ENCODE peak calls at places on chromosome 1, in five cellular contexts. T is cardiac muscle cell, W is AG04450, O is AG10803, S is body of pancreas. N is an unnamed sample.

GRCh38 chr1:230070321-230071208 is 3.5 kb downstream of the GALNT2 start:
- DNase-seq in W (no peak), S (no peak), O (no peak), T (no peak), N (no peak)

GRCh38 chr1:145944532-145944931 is 13.3 kb downstream of the LIX1L start:
- DNase-seq in O (no peak), W (no peak), T (no peak), S (no peak), N (no peak)

GRCh38 chr1:31872658-31873636 is 57.1 kb upstream of the SPOCD1 start:
- DNase-seq in O (no peak), T (no peak), W (no peak), S (no peak), N (no peak)

GRCh38 chr1:162302246-162302645 is 74.4 kb downstream of the SPATA46 start:
- DNase-seq in T (no peak), O (no peak), S (no peak), W (no peak), N (no peak)

GRCh38 chr1:173507205-173507846 is 30.2 kb downstream of the PRDX6 start:
- DNase-seq in O (peak), T (no peak), S (no peak), W (peak), N (peak)

GRCh38 chr1:116089870-116090269 is 21.3 kb upstream of the MAB21L3 start:
- DNase-seq in S (no peak), O (no peak), T (no peak), W (no peak), N (no peak)

GRCh38 chr1:39332291-39332690 is 127.8 kb downstream of the MACF1 start:
- DNase-seq in S (no peak), O (no peak), T (no peak), W (no peak), N (no peak)

GRCh38 chr1:175708787-175709186 is 34.6 kb downstream of the TNR start:
- DNase-seq in T (no peak), S (peak), O (no peak), W (no peak), N (no peak)

GRCh38 chr1:4675454-4676186 is 21.2 kb downstream of the AJAP1 start:
- DNase-seq in T (no peak), S (no peak), O (no peak), W (no peak), N (no peak)

GRCh38 chr1:6418668-6419396 is 887 bp downstream of the HES2 start:
- DNase-seq in T (no peak), O (no peak), W (no peak), S (no peak), N (no peak)
- H3K4me3 ChIP-seq in T (no peak), O (no peak), W (no peak), S (no peak), N (no peak)

GRCh38 chr1:169821500-169821899 is 26.8 kb upstream of the METTL18 start:
- DNase-seq in S (no peak), W (no peak), T (no peak), O (no peak), N (no peak)
- H3K4me3 ChIP-seq in S (no peak), W (no peak), T (no peak), O (no peak), N (no peak)

DNA sequence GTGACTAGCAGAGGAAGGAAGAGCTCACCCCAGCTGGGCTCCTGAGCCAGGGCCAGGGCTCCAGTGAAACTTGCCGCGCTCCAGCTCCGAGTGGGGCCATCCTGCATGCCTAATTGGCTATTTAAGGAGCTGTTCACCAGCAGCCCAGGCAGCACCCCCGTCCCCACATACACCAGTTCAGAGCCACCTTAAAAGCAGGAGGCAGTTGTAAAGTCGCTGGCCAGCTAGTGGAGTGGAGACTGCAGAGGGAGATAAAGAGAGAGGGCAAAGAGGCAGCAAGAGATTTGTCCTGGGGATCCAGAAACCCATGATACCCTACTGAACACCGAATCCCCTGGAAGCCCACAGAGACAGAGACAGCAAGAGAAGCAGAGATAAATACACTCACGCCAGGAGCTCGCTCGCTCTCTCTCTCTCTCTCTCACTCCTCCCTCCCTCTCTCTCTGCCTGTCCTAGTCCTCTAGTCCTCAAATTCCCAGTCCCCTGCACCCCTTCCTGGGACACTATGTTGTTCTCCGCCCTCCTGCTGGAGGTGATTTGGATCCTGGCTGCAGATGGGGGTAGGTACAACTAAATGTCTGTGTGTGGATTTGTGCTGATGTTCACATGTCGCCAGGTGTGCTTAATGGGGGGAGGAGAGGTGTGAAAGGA is at the start of gene CA14:
- DNase-seq in T (peak), W (no peak), O (no peak), S (no peak), N (no peak)
- H3K4me3 ChIP-seq in T (peak), W (no peak), O (no peak), S (no peak), N (no peak)

DNA sequence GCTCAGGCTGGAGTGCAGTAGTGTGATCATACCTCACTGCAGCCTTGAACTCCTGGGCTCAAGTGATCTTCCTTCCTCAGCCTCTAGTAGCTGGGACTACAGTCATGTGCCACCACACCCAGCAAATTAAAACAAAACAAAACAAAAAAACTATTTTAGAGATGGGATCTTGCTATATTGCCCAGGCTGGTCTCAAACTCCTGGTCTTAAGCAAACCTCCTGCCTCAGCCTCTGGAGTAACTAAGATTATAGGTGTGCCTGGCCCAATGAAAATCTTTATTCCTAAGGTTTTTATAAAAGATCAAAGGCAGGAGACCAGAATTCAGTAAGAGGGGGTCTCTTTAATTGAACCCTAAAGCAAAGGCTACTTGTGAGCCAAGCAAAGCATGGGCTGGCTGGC is 10.1 kb downstream of the INAVA start:
- DNase-seq in S (no peak), W (no peak), T (no peak), O (no peak), N (no peak)
- H3K4me3 ChIP-seq in S (no peak), W (no peak), T (no peak), O (no peak), N (no peak)

GRCh38 chr1:207825296-207825695 is 73.4 kb downstream of the CD46 start:
- DNase-seq in W (no peak), O (no peak), T (no peak), S (no peak), N (no peak)
- H3K4me3 ChIP-seq in W (no peak), O (no peak), T (no peak), S (no peak), N (no peak)

GRCh38 chr1:246195296-246195695 is 311.8 kb downstream of the SMYD3 start:
- DNase-seq in O (no peak), W (no peak), T (no peak), S (no peak), N (no peak)

GRCh38 chr1:246189126-246189525 is 318.0 kb downstream of the SMYD3 start:
- DNase-seq in W (no peak), T (no peak), O (no peak), S (no peak), N (no peak)

GRCh38 chr1:246198141-246198820 is 308.8 kb downstream of the SMYD3 start:
- DNase-seq in T (no peak), O (peak), S (no peak), W (no peak), N (no peak)

GRCh38 chr1:246197076-246197475 is 310.0 kb downstream of the SMYD3 start:
- DNase-seq in W (no peak), S (no peak), T (no peak), O (no peak), N (no peak)

DNA sequence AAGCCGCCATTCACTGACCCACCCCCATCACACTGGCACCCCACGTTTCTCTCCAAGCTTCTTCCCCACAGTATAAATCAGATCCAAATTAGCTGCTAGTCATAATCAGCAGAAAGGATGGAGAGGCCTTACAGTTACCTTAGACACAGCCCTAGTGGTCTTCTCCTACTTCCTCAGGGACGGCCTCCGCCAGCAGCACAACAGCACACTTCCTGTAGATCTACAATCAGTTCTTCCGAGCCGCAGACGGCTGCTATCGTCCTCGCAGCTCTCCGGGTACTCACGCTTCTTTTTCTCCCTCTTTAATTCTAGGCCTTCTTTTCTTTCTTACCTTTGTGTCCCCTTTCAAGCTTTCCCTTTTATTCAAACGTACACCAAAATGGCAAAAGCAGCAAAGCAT is 313.5 kb downstream of the SMYD3 start:
- DNase-seq in T (no peak), W (no peak), S (no peak), O (no peak), N (no peak)
- H3K4me3 ChIP-seq in T (no peak), W (no peak), S (no peak), O (no peak), N (no peak)

DNA sequence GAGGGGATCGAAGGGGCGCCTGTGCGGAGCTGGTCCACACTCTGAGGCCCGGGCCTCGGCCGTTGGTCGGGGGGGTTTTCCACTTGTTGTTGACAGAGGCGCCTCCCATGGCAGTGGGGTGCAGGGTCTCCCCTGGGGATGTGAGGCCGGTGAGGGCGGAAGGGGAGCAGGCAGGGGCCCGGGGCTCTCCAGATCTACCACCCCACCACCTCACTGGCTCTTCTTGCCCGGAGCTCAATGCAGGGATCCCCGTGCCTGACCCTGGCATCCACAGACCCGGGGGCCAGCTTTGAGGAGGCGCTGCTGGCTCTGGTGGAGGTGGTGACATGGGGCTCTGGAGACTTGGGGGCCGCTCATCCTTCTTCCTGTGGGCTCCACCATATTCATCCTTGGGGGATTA is 7.1 kb upstream of the PEX10 start:
- DNase-seq in T (no peak), O (no peak), S (no peak), W (no peak), N (no peak)
- H3K4me3 ChIP-seq in T (no peak), O (no peak), S (no peak), W (no peak), N (no peak)

GRCh38 chr1:42847721-42848470 is 1.5 kb downstream of the ZNF691 start:
- DNase-seq in T (no peak), S (no peak), O (no peak), W (no peak), N (no peak)
- H3K4me3 ChIP-seq in T (peak), S (no peak), O (peak), W (peak), N (peak)

GRCh38 chr1:1274931-1275431 is 1.3 kb upstream of the UBE2J2 start:
- DNase-seq in W (no peak), O (no peak), S (no peak), T (no peak), N (no peak)
- H3K4me3 ChIP-seq in W (peak), O (peak), S (no peak), T (no peak), N (peak)

GRCh38 chr1:41160498-41161110 is 81.5 kb downstream of the SCMH1 start:
- DNase-seq in S (no peak), O (no peak), W (no peak), T (peak), N (no peak)

GRCh38 chr1:41167688-41168087 is 74.4 kb downstream of the SCMH1 start:
- DNase-seq in W (no peak), S (no peak), O (no peak), T (no peak), N (no peak)

GRCh38 chr1:41161851-41162250 is 80.3 kb downstream of the SCMH1 start:
- DNase-seq in O (no peak), T (peak), S (no peak), W (no peak), N (no peak)

GRCh38 chr1:41162441-41162840 is 79.7 kb downstream of the SCMH1 start:
- DNase-seq in O (no peak), T (no peak), W (no peak), S (no peak), N (no peak)

GRCh38 chr1:41164727-41165126 is 77.4 kb downstream of the SCMH1 start:
- DNase-seq in T (no peak), W (no peak), S (no peak), O (no peak), N (no peak)
- H3K4me3 ChIP-seq in T (no peak), W (no peak), S (no peak), O (no peak), N (no peak)

N was measured in HFF-Myc.